ENCODE peak calls at places on chromosomes 5 and 9, in nine cellular contexts. W, Z, D, R, N, C, L, K and V are unnamed samples.

GRCh38 chr5:132462856-132463745 is 27.5 kb downstream of the IRF1 start:
- DNase-seq in D (no peak), Z (no peak), L (no peak), R (no peak), C (no peak), N (no peak), W (no peak), K (no peak), V (no peak)

GRCh38 chr5:129903466-129904101 is 681 bp upstream of the CHSY3 start:
- DNase-seq in D (no peak), C (peak; percentile 33), W (peak; percentile 30), Z (no peak), K (no peak), L (no peak), R (no peak), N (no peak), V (no peak)

GRCh38 chr9:125785187-125785840 is 38.1 kb downstream of the PBX3 start:
- DNase-seq in R (no peak), N (no peak), K (no peak), D (no peak), W (no peak), L (no peak), C (no peak), Z (no peak), V (no peak)

GRCh38 chr5:92801921-92802320 is 779.1 kb downstream of the NR2F1-AS1 start:
- DNase-seq in N (no peak), K (peak; percentile 25), W (no peak), D (no peak), Z (no peak), R (no peak), L (no peak), C (no peak), V (peak; percentile 6)

GRCh38 chr5:71839049-71839834 is 120.2 kb downstream of the CARTPT start:
- DNase-seq in K (no peak), R (peak; percentile 30), L (no peak), C (no peak), D (no peak), W (no peak), N (no peak), Z (no peak), V (no peak)

GRCh38 chr5:24163091-24163490 is 481.7 kb downstream of the CDH10 start:
- DNase-seq in R (no peak), L (no peak), D (no peak), K (peak; percentile 6), N (peak; percentile 93), C (no peak), Z (no peak), W (no peak), V (peak; percentile 67)

GRCh38 chr5:94983861-94984535 is 300.9 kb downstream of the MCTP1 start:
- DNase-seq in R (no peak), D (no peak), W (no peak), C (no peak), L (no peak), Z (no peak), K (no peak), N (peak; percentile 31), V (peak; percentile 86)

GRCh38 chr9:133889498-133890301 is 102.4 kb downstream of the VAV2 start:
- DNase-seq in L (no peak), R (no peak), D (no peak), W (no peak), N (peak; percentile 47), C (no peak), K (no peak), Z (no peak), V (peak; percentile 49)

GRCh38 chr5:176776916-176777315 is 33.4 kb upstream of the UNC5A start:
- DNase-seq in D (no peak), Z (no peak), N (no peak), L (no peak), C (no peak), W (no peak), K (no peak), R (no peak), V (no peak)

GRCh38 chr9:112072721-112073553 is 102.2 kb downstream of the SUSD1 start:
- DNase-seq in D (no peak), R (no peak), C (no peak), N (peak; percentile 46), K (no peak), W (no peak), Z (no peak), L (no peak), V (peak; percentile 92)
- TF ChIP-seq EZH2phosphoT487 in D (no peak), R (no peak), C (no peak), N (no peak), K (no peak), W (no peak), Z (no peak), L (no peak), V (no peak)

GRCh38 chr9:35795701-35796100 is 4.3 kb downstream of the NPR2 start:
- DNase-seq in K (no peak), Z (no peak), D (no peak), N (peak; percentile 67), W (no peak), C (no peak), L (no peak), R (no peak), V (peak; percentile 18)

GRCh38 chr9:35792044-35792813 is 838 bp downstream of the NPR2 start:
- DNase-seq in D (no peak), N (no peak), Z (no peak), R (no peak), C (no peak), L (no peak), W (no peak), K (no peak), V (peak; percentile 28)

GRCh38 chr9:35792826-35793225 is 1.4 kb downstream of the NPR2 start:
- DNase-seq in C (no peak), R (no peak), Z (no peak), W (no peak), L (no peak), K (no peak), D (no peak), N (no peak), V (no peak)

GRCh38 chr9:35791321-35791921 is at the start of gene NPR2:
- DNase-seq in R (peak; percentile 71), N (no peak), Z (no peak), W (peak; percentile 58), C (peak; percentile 79), D (no peak), L (no peak), K (peak; percentile 71), V (peak; percentile 70)

DNA sequence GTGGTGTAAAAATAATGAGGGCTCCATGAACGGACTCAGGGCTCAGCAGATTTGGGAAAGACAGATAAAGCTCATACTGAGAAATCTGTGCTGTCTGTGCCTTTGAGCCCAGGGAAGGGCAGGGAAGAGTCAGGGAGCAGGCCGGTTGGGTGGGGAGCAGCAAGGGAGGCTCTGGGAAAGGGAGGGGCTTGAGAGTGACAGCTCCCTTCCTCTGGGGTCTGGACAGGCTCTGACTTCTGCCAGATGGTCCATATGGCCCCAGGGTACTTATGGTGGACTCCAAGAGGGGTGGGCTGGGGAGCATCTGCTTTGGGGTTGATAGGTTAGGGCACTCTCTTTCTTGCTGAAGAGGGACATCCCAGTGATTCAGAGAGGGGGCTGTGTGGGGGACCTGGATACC is 2.1 kb downstream of the NPR2 start:
- DNase-seq in C (no peak), D (no peak), N (no peak), L (no peak), R (peak; percentile 82), Z (no peak), W (no peak), K (no peak), V (peak; percentile 28)
- H3K4me3 ChIP-seq in C (no peak overlapping the region), D (no peak overlapping the region), N (no peak overlapping the region), L (no peak overlapping the region), R (no peak overlapping the region), Z (no peak overlapping the region), W (no peak overlapping the region), K (no peak overlapping the region), V (peak overlapping the region; percentile 68)

DNA sequence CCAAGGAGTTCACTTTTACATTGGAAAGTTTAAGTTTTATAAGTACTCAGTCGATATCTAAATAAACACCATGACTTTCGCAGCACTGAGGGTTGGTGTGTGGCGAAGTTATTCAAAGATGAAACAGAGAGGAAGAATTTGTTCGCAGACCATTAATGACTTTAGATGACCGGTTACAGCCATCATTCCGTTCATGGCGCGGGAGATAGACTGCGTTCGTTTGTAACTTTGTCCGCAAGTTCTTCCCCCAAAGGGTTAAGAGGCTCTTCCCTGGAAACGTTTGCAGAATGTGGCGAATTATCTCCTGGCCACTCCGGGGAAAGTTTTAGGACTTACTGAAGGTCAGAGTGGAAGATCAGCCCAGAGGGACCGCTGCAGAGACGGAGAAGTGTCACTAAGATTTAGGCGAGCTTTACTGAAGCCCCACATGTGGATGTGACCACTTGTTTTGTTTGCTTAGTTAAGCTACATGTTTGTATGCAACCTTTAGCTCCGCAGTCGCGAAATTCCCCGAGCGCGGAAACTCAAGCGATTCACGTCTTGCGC is 2.2 kb upstream of the FOXD1 start:
- DNase-seq in N (no peak), W (peak; percentile 54), D (no peak), L (no peak), K (no peak), R (no peak), C (peak; percentile 46), Z (no peak), V (peak; percentile 67)
- H2AFZ ChIP-seq in N (peak overlapping the region; percentile 95), W (no peak overlapping the region), D (no peak overlapping the region), L (no peak overlapping the region), K (peak overlapping the region; percentile 46), R (peak overlapping the region; percentile 75), C (no peak overlapping the region), Z (peak overlapping the region; percentile 62), V (peak overlapping the region; percentile 89)

DNA sequence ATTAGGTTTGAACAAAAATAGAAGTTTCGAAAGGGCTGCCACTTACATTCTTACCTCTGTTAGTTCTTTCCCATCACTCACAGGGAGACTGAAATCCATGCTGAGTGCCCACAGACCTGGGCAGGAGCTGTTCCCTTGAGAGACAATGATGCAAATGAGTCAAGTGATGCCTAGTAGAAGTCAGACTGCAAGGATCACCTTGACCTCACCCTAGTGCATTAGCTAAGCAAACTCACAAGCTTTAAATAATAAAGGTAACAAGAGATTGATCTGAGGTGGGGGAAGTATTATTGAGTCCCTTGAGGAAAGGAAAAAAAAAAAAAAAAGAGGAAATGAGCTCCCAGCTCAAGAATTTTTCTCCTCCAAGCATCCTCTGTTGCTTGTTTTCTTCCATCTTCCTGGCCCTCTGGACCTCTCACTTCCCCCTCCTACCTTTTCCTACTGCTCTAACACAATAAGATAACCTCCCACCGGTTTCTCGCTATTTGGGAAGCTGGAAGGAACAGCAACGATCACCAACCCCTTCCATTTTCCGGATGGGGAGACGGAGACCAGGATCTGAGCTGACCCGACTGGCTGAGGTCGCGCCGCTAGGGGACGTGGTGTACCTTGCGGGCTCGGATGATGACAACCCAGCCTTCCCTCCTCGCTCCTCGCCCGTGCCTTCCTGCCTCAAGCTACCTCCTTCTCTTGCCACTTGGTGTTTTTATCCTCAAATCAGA is 2.0 kb downstream of the LPAR1 start:
- DNase-seq in L (no peak), Z (peak; percentile 1), K (peak; percentile 69), C (peak; percentile 79), N (peak; percentile 67), D (no peak), R (peak; percentile 69), W (peak; percentile 83), V (peak; percentile 85)
- TF ChIP-seq EZH2phosphoT487 in L (no peak), Z (no peak), K (no peak), C (no peak), N (no peak), D (no peak), R (no peak), W (no peak), V (no peak)